ENCODE peak calls at places on chromosomes 12 and 14, in five cellular contexts. V is AG20443; H is stimulated activated CD4-positive, alpha-beta T cell treated with anti-CD3 and anti-CD28 coated beads, Interleukin-4, amount 100 ng/mL, for 48 hours; P is substantia nigra; X is SW480. D is an unnamed sample.
A peak's percentile ranks its signal among the peaks of the same experiment; 100 is the strongest.

GRCh38 chr14:95048771-95049312 is 108.5 kb downstream of the DICER1 start:
- DNase-seq in V (no peak), H (no peak), P (no peak), X (no peak), D (no peak)

GRCh38 chr14:24058260-24058950 is 6.6 kb downstream of the CARMIL3 start:
- DNase-seq in V (peak; percentile 87), H (no peak), P (no peak), X (peak; percentile 56), D (no peak)

GRCh38 chr12:120668091-120668796 is 18.7 kb upstream of the MLEC start:
- DNase-seq in V (no peak), H (no peak), P (no peak), X (no peak), D (no peak)

GRCh38 chr12:78004451-78005093 is 173.9 kb downstream of the NAV3 start:
- DNase-seq in V (no peak), H (no peak), P (no peak), X (no peak), D (no peak)

GRCh38 chr12:14256139-14256538 is 109.3 kb upstream of the ATF7IP start:
- DNase-seq in V (no peak), H (no peak), P (no peak), X (no peak), D (no peak)

GRCh38 chr14:49861581-49861922 is 9.0 kb upstream of the NEMF start:
- DNase-seq in V (peak; percentile 73), H (peak; percentile 50), P (peak; percentile 36), X (peak; percentile 70), D (peak; percentile 54)

GRCh38 chr12:39368891-39369290 is 74.0 kb downstream of the KIF21A start:
- DNase-seq in V (no peak), H (no peak), P (no peak), X (no peak), D (no peak)

GRCh38 chr14:100404419-100404818 is 81.3 kb downstream of the SLC25A47 start:
- DNase-seq in V (no peak), H (no peak), P (no peak), X (no peak), D (no peak)

GRCh38 chr12:52137746-52138145 is 54.1 kb downstream of the KRT80 start:
- DNase-seq in V (no peak), H (no peak), P (no peak), X (no peak), D (no peak)

GRCh38 chr12:4814485-4814884 is 94.3 kb downstream of the GALNT8 start:
- DNase-seq in V (no peak), H (no peak), P (no peak), X (no peak), D (no peak)

GRCh38 chr12:76784600-76785051 is 20.7 kb downstream of the ZDHHC17 start:
- DNase-seq in V (peak; percentile 47), H (no peak), P (no peak), X (no peak), D (no peak)

GRCh38 chr12:47078733-47079364 is 572 bp upstream of the PCED1B start:
- DNase-seq in V (peak; percentile 47), H (peak; percentile 20), P (no peak), X (no peak), D (no peak)

GRCh38 chr12:53049582-53050318 is at the start of gene TNS2:
- DNase-seq in V (peak; percentile 48), H (no peak), P (no peak), X (peak; percentile 60), D (no peak)

GRCh38 chr12:59936546-59936945 is 340.7 kb downstream of the SLC16A7 start:
- DNase-seq in V (no peak), H (no peak), P (no peak), X (no peak), D (no peak)

GRCh38 chr14:96098309-96098998 is 59.3 kb downstream of the C14orf132 start:
- DNase-seq in V (peak; percentile 78), H (no peak), P (peak; percentile 45), X (peak; percentile 75), D (no peak)

D was measured in NK-92 treated with Interleukin-12 subunit alpha and Interleukin-12 subunit beta, amount 100 ng/mL, for 24 hours.